ENCODE peak calls at places on chromosomes 16 and 17, in eight cellular contexts. One of them, this sample, is unnamed.

GRCh38 chr16:82855471-82855870 is 228.7 kb downstream of the CDH13 start:
- DNase-seq in hepatic stellate cell: no peak
- DNase-seq in left ventricle myocardium inferior: no peak
- DNase-seq in astrocyte of the spinal cord: no peak
- DNase-seq in Kasumi-1: no peak
- DNase-seq in K562: no peak
- DNase-seq in stimulated activated naive CD8-positive, alpha-beta T cell treated with anti-CD3 and anti-CD28 coated beads, Interleukin-15, amount 100 ng/mL, for 72 hours: no peak
- DNase-seq in glutamatergic neuron: no peak
- DNase-seq in this sample: no peak

GRCh38 chr17:29163563-29163962 is 16.6 kb downstream of the MYO18A start:
- DNase-seq in glutamatergic neuron: no peak
- DNase-seq in astrocyte of the spinal cord: no peak
- DNase-seq in Kasumi-1: no peak
- DNase-seq in stimulated activated naive CD8-positive, alpha-beta T cell treated with anti-CD3 and anti-CD28 coated beads, Interleukin-15, amount 100 ng/mL, for 72 hours: no peak
- DNase-seq in hepatic stellate cell: no peak
- DNase-seq in K562: no peak
- DNase-seq in left ventricle myocardium inferior: no peak
- DNase-seq in this sample: no peak

GRCh38 chr16:17194190-17194780 is 276.5 kb downstream of the XYLT1 start:
- DNase-seq in Kasumi-1: peak; percentile 0
- DNase-seq in stimulated activated naive CD8-positive, alpha-beta T cell treated with anti-CD3 and anti-CD28 coated beads, Interleukin-15, amount 100 ng/mL, for 72 hours: peak; percentile 49
- DNase-seq in left ventricle myocardium inferior: peak; percentile 27
- DNase-seq in glutamatergic neuron: peak; percentile 61
- DNase-seq in K562: peak; percentile 70
- DNase-seq in hepatic stellate cell: peak; percentile 22
- DNase-seq in astrocyte of the spinal cord: peak; percentile 23
- DNase-seq in this sample: peak; percentile 14

GRCh38 chr16:75105306-75106061 is 11.1 kb downstream of the LDHD start:
- DNase-seq in stimulated activated naive CD8-positive, alpha-beta T cell treated with anti-CD3 and anti-CD28 coated beads, Interleukin-15, amount 100 ng/mL, for 72 hours: no peak
- DNase-seq in Kasumi-1: peak; percentile 84
- DNase-seq in hepatic stellate cell: no peak
- DNase-seq in astrocyte of the spinal cord: no peak
- DNase-seq in glutamatergic neuron: no peak
- DNase-seq in K562: no peak
- DNase-seq in left ventricle myocardium inferior: peak; percentile 57
- DNase-seq in this sample: no peak

GRCh38 chr16:47565454-47565853 is 104.3 kb downstream of the PHKB start:
- DNase-seq in hepatic stellate cell: peak; percentile 17
- DNase-seq in stimulated activated naive CD8-positive, alpha-beta T cell treated with anti-CD3 and anti-CD28 coated beads, Interleukin-15, amount 100 ng/mL, for 72 hours: no peak
- DNase-seq in Kasumi-1: peak; percentile 87
- DNase-seq in glutamatergic neuron: no peak
- DNase-seq in left ventricle myocardium inferior: peak; percentile 73
- DNase-seq in K562: peak; percentile 25
- DNase-seq in astrocyte of the spinal cord: peak; percentile 52
- DNase-seq in this sample: no peak

GRCh38 chr16:85662036-85662812 is 26.5 kb downstream of the GINS2 start:
- DNase-seq in hepatic stellate cell: no peak
- DNase-seq in stimulated activated naive CD8-positive, alpha-beta T cell treated with anti-CD3 and anti-CD28 coated beads, Interleukin-15, amount 100 ng/mL, for 72 hours: no peak
- DNase-seq in astrocyte of the spinal cord: no peak
- DNase-seq in K562: no peak
- DNase-seq in left ventricle myocardium inferior: no peak
- DNase-seq in glutamatergic neuron: peak; percentile 78
- DNase-seq in Kasumi-1: no peak
- DNase-seq in this sample: no peak

GRCh38 chr16:29154676-29155121 is 169.8 kb downstream of the LAT start:
- DNase-seq in glutamatergic neuron: no peak
- DNase-seq in stimulated activated naive CD8-positive, alpha-beta T cell treated with anti-CD3 and anti-CD28 coated beads, Interleukin-15, amount 100 ng/mL, for 72 hours: no peak
- DNase-seq in astrocyte of the spinal cord: peak; percentile 52
- DNase-seq in K562: no peak
- DNase-seq in hepatic stellate cell: no peak
- DNase-seq in left ventricle myocardium inferior: no peak
- DNase-seq in Kasumi-1: no peak
- DNase-seq in this sample: no peak

GRCh38 chr16:637081-638018 is 1.2 kb upstream of the METTL26 start:
- DNase-seq in left ventricle myocardium inferior: peak; percentile 93
- DNase-seq in stimulated activated naive CD8-positive, alpha-beta T cell treated with anti-CD3 and anti-CD28 coated beads, Interleukin-15, amount 100 ng/mL, for 72 hours: no peak
- DNase-seq in Kasumi-1: peak; percentile 24
- DNase-seq in hepatic stellate cell: peak; percentile 99
- DNase-seq in glutamatergic neuron: peak; percentile 93
- DNase-seq in astrocyte of the spinal cord: peak; percentile 90
- DNase-seq in K562: peak; percentile 89
- DNase-seq in this sample: peak; percentile 91

GRCh38 chr16:24493859-24494258 is 45.5 kb upstream of the RBBP6 start:
- DNase-seq in glutamatergic neuron: no peak
- DNase-seq in hepatic stellate cell: no peak
- DNase-seq in astrocyte of the spinal cord: no peak
- DNase-seq in left ventricle myocardium inferior: no peak
- DNase-seq in K562: no peak
- DNase-seq in stimulated activated naive CD8-positive, alpha-beta T cell treated with anti-CD3 and anti-CD28 coated beads, Interleukin-15, amount 100 ng/mL, for 72 hours: no peak
- DNase-seq in Kasumi-1: no peak
- DNase-seq in this sample: no peak

This sample was measured in prostate gland.